ENCODE peak calls at places on chromosomes 4 and X, in six cellular contexts. O is mammary epithelial cell, G is heart right ventricle, N is bronchial epithelial cell, K is A673, J is ovary. H is an unnamed sample.

GRCh38 chrX:134406230-134406794 is 53.7 kb upstream of the HPRT1 start:
- DNase-seq in O (no peak), G (no peak), N (no peak), K (no peak), J (no peak), H (no peak)

GRCh38 chrX:73851014-73852009 is 288.3 kb downstream of the CHIC1 start:
- DNase-seq in O (peak), G (no peak), N (no peak), K (peak), J (peak), H (peak)

GRCh38 chrX:137428777-137429564 is 137.0 kb upstream of the ZIC3 start:
- DNase-seq in O (no peak), G (no peak), N (no peak), K (peak), J (no peak), H (no peak)

GRCh38 chr4:143083811-143084472 is 100.8 kb upstream of the USP38 start:
- DNase-seq in O (no peak), G (no peak), N (no peak), K (peak), J (no peak), H (no peak)

GRCh38 chr4:183873389-183874185 is 31.5 kb upstream of the STOX2 start:
- DNase-seq in O (peak), G (no peak), N (peak), K (no peak), J (no peak), H (no peak)

GRCh38 chr4:26081795-26082498 is 167.9 kb downstream of the SMIM20 start:
- DNase-seq in O (peak), G (no peak), N (peak), K (peak), J (no peak), H (no peak)

GRCh38 chr4:145107126-145107525 is 9.0 kb downstream of the ABCE1 start:
- DNase-seq in O (no peak), G (no peak), N (no peak), K (peak), J (no peak), H (no peak)

GRCh38 chr4:106062452-106062875 is 167.2 kb downstream of the NPNT start:
- DNase-seq in O (peak), G (no peak), N (peak), K (peak), J (no peak), H (no peak)

GRCh38 chrX:153381684-153382532 is 19.2 kb downstream of the PNMA6E start:
- DNase-seq in O (peak), G (peak), N (no peak), K (peak), J (peak), H (no peak)

GRCh38 chr4:151226004-151226932 is 50.7 kb upstream of the PRSS48 start:
- DNase-seq in O (peak), G (no peak), N (peak), K (no peak), J (no peak), H (no peak)

GRCh38 chrX:68953331-68953730 is 124.5 kb downstream of the EFNB1 start:
- DNase-seq in O (no peak), G (no peak), N (no peak), K (no peak), J (no peak), H (no peak)

GRCh38 chrX:13068651-13069050 is 24.2 kb upstream of the FAM9C start:
- DNase-seq in O (no peak), G (no peak), N (no peak), K (no peak), J (no peak), H (no peak)

GRCh38 chrX:12370444-12371089 is 232.3 kb downstream of the FRMPD4 start:
- DNase-seq in O (no peak), G (peak), N (no peak), K (no peak), J (peak), H (no peak)

GRCh38 chrX:133215017-133215416 is 3.1 kb downstream of the TFDP3 start:
- DNase-seq in O (no peak), G (no peak), N (no peak), K (no peak), J (no peak), H (no peak)

GRCh38 chr4:122661661-122662160 is 40.8 kb upstream of the IL21 start:
- DNase-seq in O (no peak), G (no peak), N (no peak), K (no peak), J (no peak), H (no peak)

GRCh38 chrX:136710324-136710951 is 62.5 kb downstream of the CD40LG start:
- DNase-seq in O (peak), G (no peak), N (peak), K (no peak), J (no peak), H (no peak)

GRCh38 chr4:37934096-37934495 is 26.1 kb upstream of the PTTG2 start:
- DNase-seq in O (no peak), G (no peak), N (no peak), K (no peak), J (no peak), H (no peak)

GRCh38 chrX:39550795-39551361 is 546.9 kb downstream of the BCOR start:
- DNase-seq in O (no peak), G (no peak), N (no peak), K (no peak), J (no peak), H (no peak)

GRCh38 chrX:140712413-140713173 is 3.0 kb downstream of the LINC00632 start:
- DNase-seq in O (no peak), G (peak), N (peak), K (peak), J (peak), H (peak)

GRCh38 chr4:71074452-71075299 is 81.2 kb downstream of the DCK start:
- DNase-seq in O (no peak), G (peak), N (no peak), K (peak), J (no peak), H (no peak)
- H3K4me3 ChIP-seq in O (no peak), G (peak), N (no peak), K (no peak), J (no peak), H (no peak)

DNA sequence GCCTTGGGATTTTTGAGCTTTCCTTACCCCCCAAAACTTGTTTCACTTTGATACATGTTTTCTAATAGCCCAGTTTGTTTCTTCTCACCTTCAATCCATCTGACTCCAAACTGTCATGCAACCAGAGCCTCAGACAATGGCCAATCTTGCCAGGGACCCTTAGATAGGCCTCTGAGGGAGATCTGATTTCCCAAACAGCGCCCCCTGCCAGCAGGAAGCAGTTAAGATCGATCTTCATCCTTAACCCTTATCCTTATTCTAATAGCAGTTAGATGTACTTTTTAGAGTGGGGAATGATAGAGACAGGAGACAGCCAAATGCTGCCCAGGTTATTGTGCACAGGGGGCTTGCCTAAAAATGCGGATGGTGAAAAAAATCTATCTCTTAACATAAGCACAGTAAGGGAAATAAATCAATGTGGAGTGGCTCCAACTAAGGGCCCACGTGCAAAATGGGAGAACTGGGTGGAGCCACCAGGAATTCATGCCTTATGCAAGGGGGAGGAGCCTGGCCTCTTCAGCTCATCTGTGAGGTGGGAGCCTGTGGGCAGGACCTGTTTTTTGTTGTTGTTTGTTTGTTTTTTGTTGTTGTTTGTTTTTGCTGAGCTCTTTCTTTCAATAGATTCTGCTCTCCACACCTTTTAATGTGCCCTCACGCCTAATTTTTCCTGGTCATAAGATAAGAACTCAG is 833.6 kb upstream of the AGA start:
- DNase-seq in O (no peak), G (no peak), N (no peak), K (peak), J (no peak), H (no peak)
- TF ChIP-seq CTCF in O (no peak), G (no peak), N (no peak), K (peak), J (no peak), H (no peak)

GRCh38 chr4:23888421-23889319 is 1.2 kb downstream of the PPARGC1A start:
- DNase-seq in O (peak), G (no peak), N (peak), K (no peak), J (no peak), H (no peak)

GRCh38 chr4:23889368-23889767 is 479 bp downstream of the PPARGC1A start:
- DNase-seq in O (peak), G (no peak), N (no peak), K (no peak), J (no peak), H (no peak)

GRCh38 chr4:23889814-23890269 is at the start of gene PPARGC1A:
- DNase-seq in O (peak), G (peak), N (no peak), K (peak), J (peak), H (no peak)

GRCh38 chr4:23891064-23891421 is 1.2 kb upstream of the PPARGC1A start:
- DNase-seq in O (no peak), G (no peak), N (no peak), K (no peak), J (no peak), H (no peak)

DNA sequence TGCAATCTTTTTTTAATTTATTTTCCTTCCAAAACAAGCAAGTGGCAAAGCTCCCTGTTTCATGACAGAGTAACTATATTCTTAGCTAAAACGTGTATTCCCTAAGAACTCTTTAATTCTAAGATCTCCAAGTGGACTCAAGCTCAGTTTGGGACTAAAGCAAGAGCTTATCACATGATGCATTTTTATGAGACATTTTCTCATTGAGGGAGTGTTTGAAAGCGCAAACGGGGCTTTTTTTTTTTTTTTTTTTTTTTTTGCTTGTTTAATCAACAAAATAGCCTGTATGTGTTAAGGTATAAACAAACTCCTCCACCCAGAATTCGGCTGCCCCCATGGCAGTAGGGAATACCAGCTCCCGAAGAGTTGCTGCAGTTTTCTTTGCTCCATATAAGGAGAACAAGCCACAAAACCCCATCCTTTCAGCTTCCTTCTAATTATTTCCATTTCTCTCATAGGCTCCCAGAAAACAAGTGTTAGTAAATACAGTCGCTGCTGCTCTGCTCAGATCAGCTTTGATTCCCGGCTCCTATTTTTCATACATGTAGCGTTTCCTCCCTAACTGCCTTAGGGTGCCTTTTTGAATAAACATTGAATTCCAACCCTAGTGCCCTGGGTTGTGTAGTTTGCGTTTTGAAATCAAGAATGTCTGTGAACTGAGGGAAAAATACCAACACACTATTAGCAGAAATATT is 669 bp upstream of the PPARGC1A start:
- DNase-seq in O (no peak), G (no peak), N (no peak), K (no peak), J (no peak), H (no peak)
- H3K4me3 ChIP-seq in O (no peak), G (peak), N (no peak), K (no peak), J (peak), H (no peak)

GRCh38 chr4:77865259-77865658 is 2.6 kb downstream of the MRPL1 start:
- DNase-seq in O (no peak), G (no peak), N (no peak), K (no peak), J (no peak), H (no peak)

GRCh38 chr4:77861500-77861899 is 1.1 kb upstream of the MRPL1 start:
- DNase-seq in O (no peak), G (no peak), N (peak), K (peak), J (no peak), H (no peak)

GRCh38 chr4:77859256-77859655 is 3.4 kb upstream of the MRPL1 start:
- DNase-seq in O (no peak), G (no peak), N (no peak), K (no peak), J (no peak), H (no peak)

DNA sequence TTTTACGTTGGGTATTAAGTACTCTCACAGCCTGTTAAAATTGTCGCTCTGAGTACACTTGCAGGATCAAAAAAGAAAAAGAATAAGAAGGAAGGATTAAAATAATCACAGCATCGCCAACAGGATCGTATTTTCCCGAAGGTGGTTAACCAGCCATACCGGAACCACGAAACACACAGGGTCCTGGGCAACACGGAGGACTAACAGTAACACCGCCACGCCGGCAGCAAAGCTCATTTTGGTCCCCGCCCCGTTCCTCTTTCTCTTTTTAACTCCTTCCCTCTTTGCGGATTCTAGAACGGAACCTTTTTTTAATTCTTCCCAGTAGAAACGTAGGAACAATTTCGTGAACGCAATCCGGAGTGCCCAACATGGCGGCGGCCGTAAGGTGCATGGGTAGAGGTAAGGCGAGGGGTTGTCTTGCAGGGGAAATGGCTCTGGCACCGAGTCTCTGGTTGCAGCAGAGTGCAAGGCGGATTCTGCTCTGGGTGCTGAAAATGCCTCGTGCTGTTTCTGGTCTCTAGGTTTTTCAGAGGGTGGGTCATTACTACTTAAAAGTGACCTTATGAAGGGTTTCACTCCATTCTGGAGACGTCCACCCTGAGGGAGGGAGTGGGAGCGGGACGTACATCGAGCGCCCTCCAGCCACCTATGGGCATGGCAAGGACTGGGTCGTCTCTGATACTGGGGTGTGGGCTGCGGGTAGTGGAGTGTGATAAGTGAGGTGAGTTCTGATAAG is at the start of gene MRPL1:
- DNase-seq in O (peak), G (peak), N (peak), K (peak), J (peak), H (peak)
- TF ChIP-seq CTCF in O (no peak), G (no peak), N (no peak), K (no peak), J (no peak), H (peak)

DNA sequence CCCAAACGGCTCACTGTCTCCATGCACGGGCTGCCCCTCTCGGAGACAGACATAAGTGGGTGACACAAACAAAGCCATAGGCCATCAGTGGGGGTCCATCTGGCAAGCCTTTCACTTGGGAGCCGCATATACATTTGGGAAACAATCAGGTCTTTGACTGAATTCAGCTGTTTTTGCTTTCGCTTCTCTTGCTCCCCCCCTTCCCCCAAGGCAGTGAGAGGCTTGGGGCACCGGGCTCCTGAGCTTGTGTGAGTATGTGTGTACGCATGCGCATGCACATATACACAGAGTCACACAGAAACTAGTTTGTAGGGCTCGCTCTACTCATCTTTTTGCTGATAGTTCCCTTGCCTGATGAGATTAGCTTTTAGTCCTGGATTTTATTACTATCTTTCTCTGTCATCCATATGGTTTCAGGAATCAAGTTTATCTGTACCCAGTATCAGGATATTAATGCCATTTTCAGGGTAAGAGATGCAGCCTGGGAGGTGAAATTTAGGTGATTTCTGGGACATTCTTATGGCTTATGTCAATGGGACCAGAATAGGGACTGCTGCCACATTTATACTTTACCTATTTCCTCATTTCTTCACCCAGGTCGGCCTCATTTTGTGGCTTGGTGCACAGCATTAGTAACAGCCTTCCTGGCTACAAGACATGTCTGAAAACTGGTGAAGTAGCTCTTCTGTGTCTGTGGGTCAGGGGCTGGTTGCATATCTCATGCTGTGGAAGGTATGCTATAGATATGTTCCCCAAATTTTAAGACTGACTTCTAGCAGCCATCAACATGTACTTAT is 284.6 kb downstream of the AFF2 start:
- DNase-seq in O (no peak), G (no peak), N (no peak), K (no peak), J (no peak), H (no peak)
- H3K4me3 ChIP-seq in O (no peak), G (no peak), N (no peak), K (no peak), J (no peak), H (peak)

GRCh38 chrX:126770179-126770578 is 49.4 kb upstream of the PRR32 start:
- DNase-seq in O (peak), G (no peak), N (peak), K (peak), J (no peak), H (no peak)
- TF ChIP-seq CTCF in O (peak), G (peak), N (no peak), K (peak), J (no peak), H (peak)

GRCh38 chrX:120306640-120307039 is 4.6 kb downstream of the TMEM255A start:
- DNase-seq in O (no peak), G (no peak), N (no peak), K (no peak), J (no peak), H (no peak)

GRCh38 chrX:120304241-120304640 is 7.0 kb downstream of the TMEM255A start:
- DNase-seq in O (no peak), G (no peak), N (no peak), K (no peak), J (no peak), H (no peak)

GRCh38 chrX:120308558-120308957 is 2.7 kb downstream of the TMEM255A start:
- DNase-seq in O (no peak), G (no peak), N (no peak), K (no peak), J (peak), H (no peak)

GRCh38 chrX:120302434-120302833 is 8.8 kb downstream of the TMEM255A start:
- DNase-seq in O (peak), G (no peak), N (no peak), K (no peak), J (no peak), H (peak)

GRCh38 chrX:120305531-120306145 is 5.6 kb downstream of the TMEM255A start:
- DNase-seq in O (no peak), G (no peak), N (no peak), K (peak), J (no peak), H (no peak)
- H3K4me3 ChIP-seq in O (no peak), G (no peak), N (no peak), K (no peak), J (no peak), H (no peak)

GRCh38 chr4:70984587-70984986 is 8.9 kb upstream of the DCK start:
- DNase-seq in O (no peak), G (no peak), N (no peak), K (no peak), J (no peak), H (no peak)
- TF ChIP-seq CTCF in O (no peak), G (no peak), N (no peak), K (no peak), J (no peak), H (no peak)

GRCh38 chr4:139744232-139744631 is 78.6 kb downstream of the MGST2 start:
- DNase-seq in O (no peak), G (no peak), N (no peak), K (no peak), J (no peak), H (no peak)

GRCh38 chr4:139743027-139743426 is 77.4 kb downstream of the MGST2 start:
- DNase-seq in O (no peak), G (no peak), N (peak), K (no peak), J (no peak), H (no peak)

GRCh38 chr4:139738846-139739613 is 73.4 kb downstream of the MGST2 start:
- DNase-seq in O (no peak), G (no peak), N (no peak), K (no peak), J (no peak), H (no peak)

GRCh38 chr4:139740121-139740520 is 74.5 kb downstream of the MGST2 start:
- DNase-seq in O (no peak), G (peak), N (no peak), K (no peak), J (peak), H (no peak)

DNA sequence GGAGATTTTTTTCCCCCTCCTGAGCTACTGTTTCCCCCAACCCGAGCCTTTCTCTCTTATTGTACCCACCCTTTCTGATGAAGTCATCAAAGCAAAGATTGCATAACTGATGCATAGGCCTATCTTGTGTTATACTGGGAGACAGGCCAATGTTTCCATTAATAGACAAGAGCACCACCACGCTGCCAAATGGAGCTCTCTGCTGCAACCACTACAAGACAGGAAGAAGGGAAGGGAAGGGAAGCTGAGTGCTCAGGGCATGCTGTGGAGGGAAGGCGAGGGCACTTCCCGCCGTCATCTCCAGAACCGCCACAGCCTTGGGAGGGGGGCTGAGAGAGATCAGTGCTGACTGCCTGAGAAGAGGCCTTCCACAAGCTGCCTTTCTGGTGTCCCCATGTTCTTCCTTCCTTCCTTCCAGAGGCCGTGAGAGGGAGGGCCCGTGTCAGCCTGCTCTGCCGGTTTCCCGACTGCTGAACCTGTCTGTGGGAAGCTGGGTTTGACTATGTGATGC is 75.0 kb downstream of the MGST2 start:
- DNase-seq in O (peak), G (peak), N (peak), K (peak), J (peak), H (no peak)
- H3K4me3 ChIP-seq in O (no peak), G (peak), N (no peak), K (no peak), J (no peak), H (no peak)